ENCODE peak calls at places on chromosomes 11 and 22, in four cellular contexts. N is GM12892, S is GM12878, X is H1. Q is an unnamed sample.
A peak's percentile ranks its signal among the peaks of the same experiment; 100 is the strongest.

GRCh38 chr11:124725719-124726105 is 14.0 kb upstream of the NRGN start:
- DNase-seq in X (no peak), N (no peak), S (no peak), Q (no peak)

GRCh38 chr22:24592846-24593809 is at the start of gene LRRC75B:
- DNase-seq in X (peak; percentile 46), N (peak; percentile 90), S (no peak), Q (peak; percentile 95)

GRCh38 chr22:48944756-48945620 is 882.7 kb downstream of the BRD1 start:
- DNase-seq in S (no peak), N (no peak), X (no peak), Q (no peak)

GRCh38 chr11:1116666-1117390 is 40.9 kb upstream of the MUC5AC start:
- DNase-seq in X (no peak), N (no peak), S (no peak), Q (no peak)

GRCh38 chr22:31244943-31245451 is 32.9 kb downstream of the LIMK2 start:
- DNase-seq in X (no peak), S (no peak), N (no peak), Q (no peak)

GRCh38 chr11:97973352-97973857 is 1047.3 kb upstream of the CNTN5 start:
- DNase-seq in X (no peak), N (no peak), S (no peak), Q (no peak)

GRCh38 chr11:108559340-108559739 is 34.2 kb downstream of the EXPH5 start:
- DNase-seq in S (no peak), X (no peak), N (no peak), Q (no peak)

GRCh38 chr11:108697872-108698473 is 33.1 kb downstream of the DDX10 start:
- DNase-seq in N (peak; percentile 29), X (no peak), S (peak; percentile 49), Q (peak; percentile 29)

GRCh38 chr11:90738799-90739198 is 516.0 kb upstream of the CHORDC1 start:
- DNase-seq in S (no peak), X (no peak), N (no peak), Q (no peak)

DNA sequence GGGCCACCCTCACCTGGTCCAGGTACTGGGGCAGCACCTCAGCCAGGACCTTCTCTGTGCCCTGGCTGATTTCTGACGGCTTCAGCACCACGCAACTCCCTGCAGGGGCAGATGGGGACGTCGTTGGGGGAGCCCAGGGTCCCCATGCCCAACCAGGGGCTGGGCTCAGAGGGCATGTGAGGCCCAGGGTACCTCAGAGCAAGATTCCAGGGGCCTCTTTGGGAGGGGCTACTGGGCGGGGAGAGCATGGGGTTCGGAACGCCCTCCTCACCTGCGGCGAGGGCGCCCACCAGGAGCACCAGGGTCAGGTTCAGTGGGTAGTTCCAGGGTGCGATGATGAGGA is 8.1 kb downstream of the ALDH3B2 start:
- DNase-seq in X (no peak), S (no peak), N (no peak), Q (no peak)
- TF ChIP-seq POLR2A in X (no peak), S (no peak), N (no peak), Q (no peak)

GRCh38 chr11:68498313-68498712 is 37.8 kb downstream of the PPP6R3 start:
- DNase-seq in S (no peak), X (no peak), N (no peak), Q (no peak)
- TF ChIP-seq TAF1 in S (no peak), X (no peak), N (no peak), Q (no peak)

DNA sequence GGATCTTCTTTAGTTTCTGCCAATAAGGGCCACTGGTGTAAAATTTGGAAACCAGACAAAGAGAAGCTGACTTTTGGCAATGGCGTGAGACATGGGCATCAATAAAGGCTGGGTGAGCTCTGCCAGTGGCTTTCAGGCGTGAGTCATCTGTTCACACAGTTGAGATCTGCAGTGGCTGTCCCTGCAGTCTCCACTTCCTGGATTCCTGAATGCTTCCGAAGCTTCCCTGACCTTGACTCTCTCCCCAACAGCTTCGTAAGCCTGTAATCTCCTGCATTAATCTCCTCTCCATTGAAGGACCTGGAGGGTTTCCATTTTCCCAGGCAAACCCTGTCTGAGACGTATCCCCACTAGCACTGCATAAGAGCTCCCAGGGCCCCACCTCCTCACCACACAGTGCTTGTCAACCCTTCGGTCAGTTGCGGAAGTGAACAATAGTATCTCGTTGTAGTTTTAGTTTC is 574.7 kb downstream of the TBC1D22A start:
- DNase-seq in X (no peak), N (no peak), S (no peak), Q (no peak)
- TF ChIP-seq POLR2A in X (no peak), N (no peak), S (no peak), Q (no peak)

GRCh38 chr11:122100222-122101080 is 15.6 kb downstream of the BLID start:
- DNase-seq in N (no peak), X (no peak), S (no peak), Q (no peak)
- TF ChIP-seq TAF1 in N (no peak), X (no peak), S (no peak), Q (no peak)

DNA sequence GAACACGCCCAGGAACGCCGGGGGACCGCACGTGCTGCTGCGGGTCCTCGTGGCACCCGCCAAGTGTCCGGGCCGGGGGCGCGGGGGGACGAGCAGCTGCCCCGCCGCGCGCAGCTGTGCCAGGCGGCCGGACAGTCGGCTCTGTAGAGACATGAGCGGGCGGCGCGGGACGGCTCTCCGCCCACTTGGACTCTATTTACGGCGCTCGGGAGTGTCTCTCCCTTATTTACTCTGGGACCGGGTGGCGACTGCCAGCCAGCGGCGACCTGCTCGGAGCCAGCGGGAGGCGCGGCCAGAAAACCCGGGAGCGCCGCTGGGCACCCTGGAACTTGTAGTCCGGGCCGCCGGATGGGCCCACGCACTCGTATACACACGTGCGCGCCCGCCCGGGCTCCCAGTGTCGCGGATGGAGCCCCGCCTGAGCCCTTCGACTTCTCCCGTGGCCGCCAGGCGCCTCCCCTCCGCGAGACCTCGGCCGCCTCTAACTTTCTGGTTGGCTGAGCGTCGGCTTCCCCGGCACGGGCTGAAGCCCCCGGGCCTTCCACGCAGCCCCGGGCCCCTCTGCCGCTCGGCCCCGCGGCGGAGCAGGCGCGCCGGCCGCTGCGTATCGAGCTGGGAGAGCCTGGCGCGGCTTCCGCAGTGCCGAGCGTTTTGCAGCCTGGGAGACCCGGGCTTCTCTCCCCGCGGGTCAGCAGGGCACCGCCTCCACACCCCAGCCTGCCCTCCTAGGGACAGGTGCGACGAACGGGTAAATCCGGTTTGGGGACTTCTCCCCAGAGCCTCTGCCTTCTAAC is at the start of gene MACROD1:
- DNase-seq in X (no peak), N (peak; percentile 83), S (no peak), Q (peak; percentile 84)
- TF ChIP-seq POLR2A in X (no peak), N (peak; percentile 70), S (peak; percentile 66), Q (no peak)

GRCh38 chr22:36323182-36323854 is 64.4 kb downstream of the MYH9 start:
- DNase-seq in X (no peak), N (no peak), S (no peak), Q (no peak)

GRCh38 chr22:36325163-36326031 is 62.4 kb downstream of the MYH9 start:
- DNase-seq in N (no peak), X (no peak), S (no peak), Q (no peak)

GRCh38 chr22:36322602-36322915 is 65.2 kb downstream of the MYH9 start:
- DNase-seq in N (no peak), X (no peak), S (no peak), Q (no peak)

GRCh38 chr22:36324414-36324813 is 63.4 kb downstream of the MYH9 start:
- DNase-seq in S (no peak), N (no peak), X (no peak), Q (no peak)

DNA sequence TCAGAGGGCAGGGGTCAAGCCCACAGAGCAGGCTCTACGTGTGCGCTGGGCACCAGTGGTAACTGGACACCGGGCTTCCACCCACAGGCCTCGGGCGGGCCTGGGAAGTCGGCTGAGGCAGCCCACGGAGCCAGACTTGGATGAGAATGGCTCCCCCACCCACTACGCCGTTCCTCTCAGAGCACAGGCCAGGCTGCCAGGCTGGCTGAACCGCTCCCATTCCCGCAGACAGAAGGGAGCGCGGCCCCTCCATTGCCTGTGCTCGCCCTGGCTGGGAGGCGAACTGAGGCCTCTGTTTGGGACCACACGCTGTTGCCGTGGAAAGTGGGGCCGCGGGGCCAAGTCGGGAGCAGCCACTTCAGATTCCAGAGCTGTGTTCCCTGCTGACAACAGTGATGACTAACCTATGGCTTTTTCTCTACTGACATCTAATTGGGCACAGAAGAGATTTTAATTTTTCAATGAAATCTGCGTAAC is 63.9 kb downstream of the MYH9 start:
- DNase-seq in N (no peak), X (no peak), S (no peak), Q (no peak)
- TF ChIP-seq TAF1 in N (no peak), X (no peak), S (no peak), Q (no peak)